ENCODE peak calls at places on chromosomes 12 and 14, in six cellular contexts. One of them, this sample, is unnamed. For H3K4me1, the result is how much of the 10 kb centered on the place peaks cover.

GRCh38 chr12:12721251-12721689 is 4.1 kb downstream of the CDKN1B start:
- DNase-seq in sigmoid colon: no peak
- DNase-seq in adrenal gland: no peak
- DNase-seq in breast epithelium: no peak
- DNase-seq in tibial nerve: no peak
- DNase-seq in transverse colon: peak
- DNase-seq in this sample: peak

GRCh38 chr14:61258985-61259384 is 22.2 kb downstream of the TMEM30B start:
- DNase-seq in sigmoid colon: no peak
- DNase-seq in adrenal gland: no peak
- DNase-seq in breast epithelium: no peak
- DNase-seq in tibial nerve: no peak
- DNase-seq in transverse colon: no peak
- DNase-seq in this sample: no peak

GRCh38 chr12:124902916-124903315 is 11.5 kb downstream of the UBC start:
- DNase-seq in sigmoid colon: no peak
- DNase-seq in adrenal gland: no peak
- DNase-seq in breast epithelium: no peak
- DNase-seq in tibial nerve: no peak
- DNase-seq in transverse colon: no peak
- DNase-seq in this sample: no peak

GRCh38 chr14:98766818-98767217 is 505.2 kb downstream of the BCL11B start:
- DNase-seq in sigmoid colon: no peak
- DNase-seq in adrenal gland: no peak
- DNase-seq in breast epithelium: no peak
- DNase-seq in tibial nerve: peak
- DNase-seq in transverse colon: no peak
- DNase-seq in this sample: no peak

GRCh38 chr14:31174433-31174832 is 33.2 kb downstream of the HECTD1 start:
- DNase-seq in sigmoid colon: no peak
- DNase-seq in adrenal gland: no peak
- DNase-seq in breast epithelium: no peak
- DNase-seq in tibial nerve: no peak
- DNase-seq in transverse colon: no peak
- DNase-seq in this sample: no peak

GRCh38 chr14:38662781-38663180 is 406.9 kb upstream of the CLEC14A start:
- DNase-seq in sigmoid colon: no peak
- DNase-seq in adrenal gland: no peak
- DNase-seq in breast epithelium: no peak
- DNase-seq in tibial nerve: no peak
- DNase-seq in transverse colon: no peak
- DNase-seq in this sample: no peak

GRCh38 chr14:25048170-25049126 is 1.5 kb downstream of the STXBP6 start:
- DNase-seq in sigmoid colon: peak
- DNase-seq in adrenal gland: no peak
- DNase-seq in breast epithelium: no peak
- DNase-seq in tibial nerve: peak
- DNase-seq in transverse colon: peak
- DNase-seq in this sample: no peak

GRCh38 chr14:34043627-34044372 is 92.9 kb upstream of the EGLN3 start:
- DNase-seq in sigmoid colon: no peak
- DNase-seq in adrenal gland: no peak
- DNase-seq in breast epithelium: no peak
- DNase-seq in tibial nerve: no peak
- DNase-seq in transverse colon: no peak
- DNase-seq in this sample: peak

GRCh38 chr14:51547260-51547659 is 104.5 kb upstream of the FRMD6 start:
- DNase-seq in sigmoid colon: peak
- DNase-seq in adrenal gland: peak
- DNase-seq in breast epithelium: no peak
- DNase-seq in tibial nerve: peak
- DNase-seq in transverse colon: peak
- DNase-seq in this sample: no peak

GRCh38 chr12:51028126-51028810 is 2.1 kb upstream of the SLC11A2 start:
- DNase-seq in sigmoid colon: no peak
- DNase-seq in adrenal gland: no peak
- DNase-seq in breast epithelium: no peak
- DNase-seq in tibial nerve: peak
- DNase-seq in transverse colon: peak
- DNase-seq in this sample: no peak

GRCh38 chr14:94412671-94413638 is 24.6 kb upstream of the SERPINA1 start:
- DNase-seq in sigmoid colon: no peak
- DNase-seq in adrenal gland: no peak
- DNase-seq in breast epithelium: no peak
- DNase-seq in tibial nerve: no peak
- DNase-seq in transverse colon: no peak
- DNase-seq in this sample: no peak
- H3K4me3 ChIP-seq in sigmoid colon: no peak
- H3K4me3 ChIP-seq in adrenal gland: no peak
- H3K4me3 ChIP-seq in breast epithelium: no peak
- H3K4me3 ChIP-seq in tibial nerve: no peak
- H3K4me3 ChIP-seq in transverse colon: no peak
- H3K4me3 ChIP-seq in this sample: no peak

DNA sequence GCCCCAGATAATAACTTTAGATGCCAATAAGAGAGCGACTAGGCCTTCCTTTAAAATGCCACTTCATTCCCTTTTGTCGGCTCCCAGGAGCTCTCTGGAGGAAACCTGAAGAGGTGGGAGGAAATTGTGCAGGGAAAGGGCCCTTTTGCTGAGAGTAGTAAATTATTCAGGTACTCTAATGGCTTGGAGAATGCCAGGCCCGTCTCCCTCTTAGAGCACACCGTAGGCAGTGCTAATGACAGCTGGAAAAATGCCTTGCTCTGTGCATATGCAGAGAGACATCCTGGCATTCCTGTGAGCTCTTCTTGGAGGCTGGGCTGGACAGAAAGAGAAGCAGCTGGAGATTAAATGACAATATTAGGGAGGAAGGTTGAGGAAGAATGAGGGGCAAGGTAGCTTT is 115.0 kb upstream of the RPH3A start:
- DNase-seq in sigmoid colon: no peak
- DNase-seq in adrenal gland: no peak
- DNase-seq in breast epithelium: no peak
- DNase-seq in tibial nerve: no peak
- DNase-seq in transverse colon: no peak
- DNase-seq in this sample: no peak
- TF ChIP-seq CTCF in sigmoid colon: no peak
- TF ChIP-seq CTCF in adrenal gland: no peak
- TF ChIP-seq CTCF in breast epithelium: no peak
- TF ChIP-seq CTCF in tibial nerve: no peak
- TF ChIP-seq CTCF in transverse colon: no peak
- TF ChIP-seq CTCF in this sample: no peak

GRCh38 chr14:96240641-96241040 is 15.4 kb upstream of the BDKRB1 start:
- DNase-seq in sigmoid colon: no peak
- DNase-seq in adrenal gland: no peak
- DNase-seq in breast epithelium: no peak
- DNase-seq in tibial nerve: no peak
- DNase-seq in transverse colon: no peak
- DNase-seq in this sample: no peak

GRCh38 chr14:96235426-96235825 is 20.6 kb upstream of the BDKRB1 start:
- DNase-seq in sigmoid colon: no peak
- DNase-seq in adrenal gland: no peak
- DNase-seq in breast epithelium: no peak
- DNase-seq in tibial nerve: no peak
- DNase-seq in transverse colon: no peak
- DNase-seq in this sample: no peak

GRCh38 chr14:96238676-96239075 is 17.3 kb upstream of the BDKRB1 start:
- DNase-seq in sigmoid colon: no peak
- DNase-seq in adrenal gland: no peak
- DNase-seq in breast epithelium: no peak
- DNase-seq in tibial nerve: no peak
- DNase-seq in transverse colon: no peak
- DNase-seq in this sample: no peak

GRCh38 chr14:96239759-96240158 is 16.3 kb upstream of the BDKRB1 start:
- DNase-seq in sigmoid colon: no peak
- DNase-seq in adrenal gland: no peak
- DNase-seq in breast epithelium: no peak
- DNase-seq in tibial nerve: no peak
- DNase-seq in transverse colon: peak
- DNase-seq in this sample: no peak

GRCh38 chr14:96237641-96238040 is 18.4 kb upstream of the BDKRB1 start:
- DNase-seq in sigmoid colon: no peak
- DNase-seq in adrenal gland: no peak
- DNase-seq in breast epithelium: no peak
- DNase-seq in tibial nerve: no peak
- DNase-seq in transverse colon: no peak
- DNase-seq in this sample: no peak
- H3K4me1 ChIP-seq in sigmoid colon: under half
- H3K4me1 ChIP-seq in adrenal gland: under half
- H3K4me1 ChIP-seq in breast epithelium: under half
- H3K4me1 ChIP-seq in tibial nerve: under half
- H3K4me1 ChIP-seq in transverse colon: under half
- H3K4me1 ChIP-seq in this sample: under half

GRCh38 chr14:68260121-68260520 is 440.5 kb downstream of the RAD51B start:
- DNase-seq in sigmoid colon: no peak
- DNase-seq in adrenal gland: no peak
- DNase-seq in breast epithelium: no peak
- DNase-seq in tibial nerve: no peak
- DNase-seq in transverse colon: no peak
- DNase-seq in this sample: no peak
- H3K4me3 ChIP-seq in sigmoid colon: no peak
- H3K4me3 ChIP-seq in adrenal gland: no peak
- H3K4me3 ChIP-seq in breast epithelium: no peak
- H3K4me3 ChIP-seq in tibial nerve: no peak
- H3K4me3 ChIP-seq in transverse colon: no peak
- H3K4me3 ChIP-seq in this sample: no peak

GRCh38 chr12:115922952-115923564 is 354.4 kb downstream of the MED13L start:
- DNase-seq in sigmoid colon: no peak
- DNase-seq in adrenal gland: no peak
- DNase-seq in breast epithelium: no peak
- DNase-seq in tibial nerve: no peak
- DNase-seq in transverse colon: no peak
- DNase-seq in this sample: no peak
- TF ChIP-seq CTCF in sigmoid colon: no peak
- TF ChIP-seq CTCF in adrenal gland: no peak
- TF ChIP-seq CTCF in breast epithelium: no peak
- TF ChIP-seq CTCF in tibial nerve: no peak
- TF ChIP-seq CTCF in transverse colon: peak
- TF ChIP-seq CTCF in this sample: no peak

GRCh38 chr12:106301241-106301610 is 1.3 kb upstream of the TCP11L2 start:
- DNase-seq in sigmoid colon: no peak
- DNase-seq in adrenal gland: no peak
- DNase-seq in breast epithelium: no peak
- DNase-seq in tibial nerve: peak
- DNase-seq in transverse colon: no peak
- DNase-seq in this sample: no peak
- H3K4me1 ChIP-seq in sigmoid colon: under half
- H3K4me1 ChIP-seq in adrenal gland: under half
- H3K4me1 ChIP-seq in breast epithelium: under half
- H3K4me1 ChIP-seq in tibial nerve: under half
- H3K4me1 ChIP-seq in transverse colon: under half
- H3K4me1 ChIP-seq in this sample: under half

This sample was measured in CD8-positive, alpha-beta T cell.